ENCODE peak calls at places on chromosomes 3 and 15, in ten cellular contexts. One of them, this sample, is unnamed.

GRCh38 chr3:99776516-99777209 is 41.0 kb upstream of the CMSS1 start:
- DNase-seq in kidney: no peak
- DNase-seq in neuronal stem cell: no peak
- DNase-seq in endodermal cell: no peak
- DNase-seq in fibroblast of lung: peak; percentile 44
- DNase-seq in CD8-positive, alpha-beta T cell: no peak
- DNase-seq in CD4-positive, alpha-beta T cell: no peak
- DNase-seq in H1: no peak
- DNase-seq in pancreas: no peak
- DNase-seq in hepatocyte: no peak
- DNase-seq in this sample: no peak

GRCh38 chr3:66466606-66467270 is 34.1 kb downstream of the LRIG1 start:
- DNase-seq in kidney: no peak
- DNase-seq in neuronal stem cell: no peak
- DNase-seq in endodermal cell: no peak
- DNase-seq in fibroblast of lung: no peak
- DNase-seq in CD8-positive, alpha-beta T cell: no peak
- DNase-seq in CD4-positive, alpha-beta T cell: no peak
- DNase-seq in H1: no peak
- DNase-seq in pancreas: no peak
- DNase-seq in hepatocyte: no peak
- DNase-seq in this sample: no peak

GRCh38 chr15:68515371-68516095 is 63.3 kb upstream of the CORO2B start:
- DNase-seq in kidney: no peak
- DNase-seq in neuronal stem cell: no peak
- DNase-seq in endodermal cell: no peak
- DNase-seq in fibroblast of lung: peak; percentile 46
- DNase-seq in CD8-positive, alpha-beta T cell: no peak
- DNase-seq in CD4-positive, alpha-beta T cell: no peak
- DNase-seq in H1: peak; percentile 33
- DNase-seq in pancreas: no peak
- DNase-seq in hepatocyte: no peak
- DNase-seq in this sample: no peak

GRCh38 chr15:74635228-74635627 is 19.6 kb downstream of the CLK3 start:
- DNase-seq in kidney: no peak
- DNase-seq in neuronal stem cell: peak; percentile 54
- DNase-seq in endodermal cell: peak; percentile 90
- DNase-seq in fibroblast of lung: peak; percentile 62
- DNase-seq in CD8-positive, alpha-beta T cell: peak; percentile 58
- DNase-seq in CD4-positive, alpha-beta T cell: peak; percentile 65
- DNase-seq in H1: peak; percentile 84
- DNase-seq in pancreas: peak; percentile 74
- DNase-seq in hepatocyte: peak; percentile 81
- DNase-seq in this sample: peak; percentile 23

GRCh38 chr3:11481561-11481960 is 162.2 kb downstream of the VGLL4 start:
- DNase-seq in kidney: no peak
- DNase-seq in neuronal stem cell: no peak
- DNase-seq in endodermal cell: no peak
- DNase-seq in fibroblast of lung: no peak
- DNase-seq in CD8-positive, alpha-beta T cell: no peak
- DNase-seq in CD4-positive, alpha-beta T cell: no peak
- DNase-seq in H1: no peak
- DNase-seq in pancreas: no peak
- DNase-seq in hepatocyte: no peak
- DNase-seq in this sample: no peak

GRCh38 chr3:102643546-102643945 is 208.7 kb downstream of the ZPLD1 start:
- DNase-seq in kidney: no peak
- DNase-seq in neuronal stem cell: no peak
- DNase-seq in endodermal cell: no peak
- DNase-seq in fibroblast of lung: no peak
- DNase-seq in CD8-positive, alpha-beta T cell: no peak
- DNase-seq in CD4-positive, alpha-beta T cell: no peak
- DNase-seq in H1: no peak
- DNase-seq in pancreas: no peak
- DNase-seq in hepatocyte: no peak
- DNase-seq in this sample: no peak

GRCh38 chr3:120394343-120394742 is 45.2 kb upstream of the LRRC58 start:
- DNase-seq in kidney: no peak
- DNase-seq in neuronal stem cell: no peak
- DNase-seq in endodermal cell: no peak
- DNase-seq in fibroblast of lung: no peak
- DNase-seq in CD8-positive, alpha-beta T cell: no peak
- DNase-seq in CD4-positive, alpha-beta T cell: no peak
- DNase-seq in H1: no peak
- DNase-seq in pancreas: no peak
- DNase-seq in hepatocyte: no peak
- DNase-seq in this sample: no peak

GRCh38 chr15:83837946-83838571 is 184.1 kb downstream of the ADAMTSL3 start:
- DNase-seq in kidney: no peak
- DNase-seq in neuronal stem cell: peak; percentile 23
- DNase-seq in endodermal cell: peak; percentile 84
- DNase-seq in fibroblast of lung: peak; percentile 40
- DNase-seq in CD8-positive, alpha-beta T cell: no peak
- DNase-seq in CD4-positive, alpha-beta T cell: no peak
- DNase-seq in H1: peak; percentile 64
- DNase-seq in pancreas: peak; percentile 63
- DNase-seq in hepatocyte: peak; percentile 52
- DNase-seq in this sample: peak; percentile 0

GRCh38 chr3:62968128-62968527 is 92.9 kb upstream of the CADPS start:
- DNase-seq in kidney: no peak
- DNase-seq in neuronal stem cell: no peak
- DNase-seq in endodermal cell: no peak
- DNase-seq in fibroblast of lung: no peak
- DNase-seq in CD8-positive, alpha-beta T cell: no peak
- DNase-seq in CD4-positive, alpha-beta T cell: no peak
- DNase-seq in H1: no peak
- DNase-seq in pancreas: no peak
- DNase-seq in hepatocyte: no peak
- DNase-seq in this sample: no peak

GRCh38 chr3:38030126-38031021 is 932 bp upstream of the PLCD1 start:
- DNase-seq in kidney: peak; percentile 72
- DNase-seq in neuronal stem cell: no peak
- DNase-seq in endodermal cell: peak; percentile 50
- DNase-seq in fibroblast of lung: no peak
- DNase-seq in CD8-positive, alpha-beta T cell: no peak
- DNase-seq in CD4-positive, alpha-beta T cell: no peak
- DNase-seq in H1: no peak
- DNase-seq in pancreas: no peak
- DNase-seq in hepatocyte: peak; percentile 58
- DNase-seq in this sample: no peak

GRCh38 chr3:38027466-38028465 is 1.7 kb downstream of the PLCD1 start:
- DNase-seq in kidney: no peak
- DNase-seq in neuronal stem cell: no peak
- DNase-seq in endodermal cell: peak; percentile 49
- DNase-seq in fibroblast of lung: no peak
- DNase-seq in CD8-positive, alpha-beta T cell: no peak
- DNase-seq in CD4-positive, alpha-beta T cell: no peak
- DNase-seq in H1: no peak
- DNase-seq in pancreas: no peak
- DNase-seq in hepatocyte: peak; percentile 11
- DNase-seq in this sample: no peak

GRCh38 chr3:38026856-38027255 is 2.6 kb downstream of the PLCD1 start:
- DNase-seq in kidney: no peak
- DNase-seq in neuronal stem cell: no peak
- DNase-seq in endodermal cell: no peak
- DNase-seq in fibroblast of lung: no peak
- DNase-seq in CD8-positive, alpha-beta T cell: no peak
- DNase-seq in CD4-positive, alpha-beta T cell: no peak
- DNase-seq in H1: no peak
- DNase-seq in pancreas: no peak
- DNase-seq in hepatocyte: peak; percentile 2
- DNase-seq in this sample: no peak

GRCh38 chr3:38029400-38030125 is at the start of gene PLCD1:
- DNase-seq in kidney: peak; percentile 96
- DNase-seq in neuronal stem cell: peak; percentile 81
- DNase-seq in endodermal cell: peak; percentile 95
- DNase-seq in fibroblast of lung: peak; percentile 71
- DNase-seq in CD8-positive, alpha-beta T cell: no peak
- DNase-seq in CD4-positive, alpha-beta T cell: no peak
- DNase-seq in H1: peak; percentile 86
- DNase-seq in pancreas: peak; percentile 60
- DNase-seq in hepatocyte: peak; percentile 89
- DNase-seq in this sample: peak; percentile 56

DNA sequence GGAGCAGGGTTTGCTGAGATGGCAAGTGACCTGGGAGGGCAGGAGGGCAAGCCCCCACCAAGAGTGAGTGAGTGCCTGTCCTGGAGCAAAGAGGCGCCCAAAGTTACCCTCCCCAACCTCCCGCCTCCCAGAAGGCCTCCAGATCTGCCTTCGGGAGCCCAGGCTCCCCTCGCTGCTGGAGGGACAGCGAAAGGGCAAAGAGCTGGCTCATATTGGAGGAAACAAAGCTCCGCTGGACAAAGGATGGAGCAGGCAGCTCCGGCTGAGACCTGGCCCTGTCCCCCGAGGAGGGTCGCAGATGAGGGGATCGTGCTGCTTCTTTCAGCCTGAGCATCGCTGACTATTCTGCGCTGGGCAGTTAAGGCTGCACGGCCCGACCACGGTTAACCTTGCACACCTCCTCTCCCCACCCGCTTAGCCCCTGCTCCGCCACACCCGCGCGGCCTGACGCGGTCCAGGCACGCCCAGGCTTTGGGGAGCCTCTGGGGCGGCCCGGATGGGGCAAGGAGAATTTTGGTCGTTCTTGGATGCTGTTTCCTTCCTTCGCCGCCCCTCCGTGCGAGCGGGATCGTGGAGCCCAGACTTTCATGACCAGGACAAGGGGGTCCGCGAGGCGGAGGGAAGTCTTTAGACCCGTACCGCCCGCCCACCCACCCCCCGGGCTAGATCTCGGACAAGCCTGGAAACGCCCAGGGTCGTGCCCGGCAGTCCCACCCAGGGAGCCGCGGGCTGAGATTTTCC is 651 bp downstream of the PLCD1 start:
- DNase-seq in kidney: peak; percentile 81
- DNase-seq in neuronal stem cell: peak; percentile 31
- DNase-seq in endodermal cell: peak; percentile 76
- DNase-seq in fibroblast of lung: no peak
- DNase-seq in CD8-positive, alpha-beta T cell: no peak
- DNase-seq in CD4-positive, alpha-beta T cell: no peak
- DNase-seq in H1: peak; percentile 77
- DNase-seq in pancreas: no peak
- DNase-seq in hepatocyte: peak; percentile 42
- DNase-seq in this sample: no peak
- H3K27ac ChIP-seq in kidney: no peak overlapping the region
- H3K27ac ChIP-seq in neuronal stem cell: no peak overlapping the region
- H3K27ac ChIP-seq in endodermal cell: no peak overlapping the region
- H3K27ac ChIP-seq in fibroblast of lung: no peak overlapping the region
- H3K27ac ChIP-seq in CD8-positive, alpha-beta T cell: no peak overlapping the region
- H3K27ac ChIP-seq in CD4-positive, alpha-beta T cell: no peak overlapping the region
- H3K27ac ChIP-seq in H1: no peak overlapping the region
- H3K27ac ChIP-seq in pancreas: peak overlapping the region; percentile 50
- H3K27ac ChIP-seq in hepatocyte: peak overlapping the region; percentile 17
- H3K27ac ChIP-seq in this sample: peak overlapping the region; percentile 21

DNA sequence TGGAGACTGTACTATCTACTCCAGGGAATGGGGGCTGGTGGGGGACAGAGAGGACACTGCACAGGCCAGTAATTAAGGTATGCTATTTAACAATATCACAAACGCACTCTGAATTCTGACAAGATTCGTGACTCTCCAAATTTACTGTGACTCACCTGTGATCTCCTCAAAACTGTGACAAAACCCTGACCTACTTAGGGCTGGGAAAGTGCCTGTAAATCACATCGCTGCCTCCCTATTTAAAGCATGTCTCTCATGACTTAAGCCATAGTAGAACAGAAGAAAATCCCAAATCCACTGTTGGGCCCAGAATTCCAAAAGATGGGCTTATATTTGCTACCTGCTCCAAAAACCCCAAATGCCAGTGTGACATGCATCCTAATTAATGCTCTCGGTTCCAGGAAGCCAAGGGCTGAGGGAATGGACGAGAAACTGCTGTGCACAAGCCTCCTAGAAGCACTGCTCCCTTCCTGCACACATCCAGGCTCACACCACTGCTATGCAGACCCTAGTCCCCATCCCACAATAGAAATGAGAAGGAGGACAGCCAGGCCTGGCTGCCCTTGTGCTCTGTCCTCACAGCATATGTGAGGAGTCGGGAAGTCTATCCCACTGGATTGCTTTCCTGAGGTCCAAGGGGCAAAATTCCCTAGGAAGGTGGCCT is 187.7 kb upstream of the CHRNA7 start:
- DNase-seq in kidney: no peak
- DNase-seq in neuronal stem cell: no peak
- DNase-seq in endodermal cell: no peak
- DNase-seq in fibroblast of lung: no peak
- DNase-seq in CD8-positive, alpha-beta T cell: no peak
- DNase-seq in CD4-positive, alpha-beta T cell: no peak
- DNase-seq in H1: no peak
- DNase-seq in pancreas: no peak
- DNase-seq in hepatocyte: no peak
- DNase-seq in this sample: no peak
- H3K27ac ChIP-seq in kidney: no peak overlapping the region
- H3K27ac ChIP-seq in neuronal stem cell: no peak overlapping the region
- H3K27ac ChIP-seq in endodermal cell: no peak overlapping the region
- H3K27ac ChIP-seq in fibroblast of lung: no peak overlapping the region
- H3K27ac ChIP-seq in CD8-positive, alpha-beta T cell: no peak overlapping the region
- H3K27ac ChIP-seq in CD4-positive, alpha-beta T cell: no peak overlapping the region
- H3K27ac ChIP-seq in H1: no peak overlapping the region
- H3K27ac ChIP-seq in pancreas: no peak overlapping the region
- H3K27ac ChIP-seq in hepatocyte: no peak overlapping the region
- H3K27ac ChIP-seq in this sample: peak overlapping the region; percentile 96

DNA sequence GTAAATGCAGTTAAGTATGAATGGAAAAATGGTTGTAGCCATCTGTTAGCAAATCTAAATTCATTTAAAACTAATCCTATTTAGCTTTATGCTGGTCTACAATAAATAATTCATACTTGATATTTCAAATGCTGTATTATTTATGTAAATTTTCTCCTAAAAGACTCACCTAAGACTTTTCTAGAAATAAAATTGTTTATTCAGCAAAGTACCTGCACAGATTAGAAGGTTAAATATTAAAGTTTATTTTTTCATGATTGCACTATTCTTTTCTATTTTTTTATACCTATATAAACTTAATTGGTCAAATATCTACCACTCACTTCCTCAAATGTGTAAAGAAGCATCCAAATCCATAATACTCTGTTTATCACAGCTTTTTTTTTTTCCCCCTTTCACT is 45.2 kb downstream of the MBNL1 start:
- DNase-seq in kidney: no peak
- DNase-seq in neuronal stem cell: no peak
- DNase-seq in endodermal cell: no peak
- DNase-seq in fibroblast of lung: no peak
- DNase-seq in CD8-positive, alpha-beta T cell: no peak
- DNase-seq in CD4-positive, alpha-beta T cell: no peak
- DNase-seq in H1: no peak
- DNase-seq in pancreas: no peak
- DNase-seq in hepatocyte: no peak
- DNase-seq in this sample: no peak
- H3K27ac ChIP-seq in kidney: no peak overlapping the region
- H3K27ac ChIP-seq in neuronal stem cell: no peak overlapping the region
- H3K27ac ChIP-seq in endodermal cell: no peak overlapping the region
- H3K27ac ChIP-seq in fibroblast of lung: no peak overlapping the region
- H3K27ac ChIP-seq in CD8-positive, alpha-beta T cell: no peak overlapping the region
- H3K27ac ChIP-seq in CD4-positive, alpha-beta T cell: no peak overlapping the region
- H3K27ac ChIP-seq in H1: no peak overlapping the region
- H3K27ac ChIP-seq in pancreas: no peak overlapping the region
- H3K27ac ChIP-seq in hepatocyte: no peak overlapping the region
- H3K27ac ChIP-seq in this sample: no peak overlapping the region

DNA sequence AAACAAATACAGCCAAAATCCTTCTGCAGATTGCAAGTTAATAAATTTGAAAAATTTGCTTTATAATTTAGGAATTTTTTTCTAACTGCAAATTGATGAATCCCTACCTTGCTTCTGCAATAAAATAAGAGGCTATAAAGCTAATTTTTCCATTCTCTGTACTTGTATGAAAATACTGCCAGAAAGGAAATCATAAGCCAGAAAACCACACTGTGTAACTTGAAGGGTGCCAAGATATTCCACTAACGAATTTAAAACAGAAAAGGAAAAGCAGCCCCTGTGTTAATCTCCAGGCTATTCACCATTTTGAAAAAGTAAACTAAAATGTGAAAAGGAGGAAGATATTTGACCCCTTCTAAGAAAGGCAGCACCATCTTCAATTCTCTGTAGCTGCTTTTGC is 557.9 kb upstream of the ZNF385D start:
- DNase-seq in kidney: no peak
- DNase-seq in neuronal stem cell: no peak
- DNase-seq in endodermal cell: no peak
- DNase-seq in fibroblast of lung: no peak
- DNase-seq in CD8-positive, alpha-beta T cell: no peak
- DNase-seq in CD4-positive, alpha-beta T cell: no peak
- DNase-seq in H1: no peak
- DNase-seq in pancreas: no peak
- DNase-seq in hepatocyte: no peak
- DNase-seq in this sample: no peak
- H3K27ac ChIP-seq in kidney: no peak overlapping the region
- H3K27ac ChIP-seq in neuronal stem cell: no peak overlapping the region
- H3K27ac ChIP-seq in endodermal cell: no peak overlapping the region
- H3K27ac ChIP-seq in fibroblast of lung: no peak overlapping the region
- H3K27ac ChIP-seq in CD8-positive, alpha-beta T cell: no peak overlapping the region
- H3K27ac ChIP-seq in CD4-positive, alpha-beta T cell: no peak overlapping the region
- H3K27ac ChIP-seq in H1: no peak overlapping the region
- H3K27ac ChIP-seq in pancreas: no peak overlapping the region
- H3K27ac ChIP-seq in hepatocyte: no peak overlapping the region
- H3K27ac ChIP-seq in this sample: no peak overlapping the region